ENCODE peak calls at places on chromosomes 13 and 19, in ten cellular contexts. One of them, this sample, is unnamed.

GRCh38 chr19:49910179-49910578 is 13.5 kb upstream of the IL4I1 start:
- DNase-seq in right atrium auricular region: no peak
- DNase-seq in GM23338: no peak
- DNase-seq in cardiac fibroblast: no peak
- DNase-seq in OCI-LY7: no peak
- DNase-seq in breast epithelium: no peak
- DNase-seq in A549: no peak
- DNase-seq in epithelial cell of proximal tubule: no peak
- DNase-seq in lower leg skin: no peak
- DNase-seq in lung: no peak
- DNase-seq in this sample: no peak

GRCh38 chr13:97884707-97885468 is 68.6 kb upstream of the IPO5 start:
- DNase-seq in right atrium auricular region: no peak
- DNase-seq in GM23338: no peak
- DNase-seq in cardiac fibroblast: no peak
- DNase-seq in OCI-LY7: no peak
- DNase-seq in breast epithelium: no peak
- DNase-seq in A549: no peak
- DNase-seq in epithelial cell of proximal tubule: no peak
- DNase-seq in lower leg skin: no peak
- DNase-seq in lung: no peak
- DNase-seq in this sample: no peak

GRCh38 chr19:58395979-58396627 is 647 bp downstream of the RNF225 start:
- DNase-seq in right atrium auricular region: no peak
- DNase-seq in GM23338: peak
- DNase-seq in cardiac fibroblast: no peak
- DNase-seq in OCI-LY7: no peak
- DNase-seq in breast epithelium: no peak
- DNase-seq in A549: no peak
- DNase-seq in epithelial cell of proximal tubule: no peak
- DNase-seq in lower leg skin: no peak
- DNase-seq in lung: no peak
- DNase-seq in this sample: no peak

GRCh38 chr19:17579523-17580244 is 24.2 kb downstream of the COLGALT1 start:
- DNase-seq in right atrium auricular region: no peak
- DNase-seq in GM23338: peak
- DNase-seq in cardiac fibroblast: peak
- DNase-seq in OCI-LY7: peak
- DNase-seq in breast epithelium: no peak
- DNase-seq in A549: peak
- DNase-seq in epithelial cell of proximal tubule: no peak
- DNase-seq in lower leg skin: peak
- DNase-seq in lung: peak
- DNase-seq in this sample: peak

GRCh38 chr19:9673912-9674668 is 810 bp downstream of the ZNF562 start:
- DNase-seq in right atrium auricular region: no peak
- DNase-seq in GM23338: peak
- DNase-seq in cardiac fibroblast: peak
- DNase-seq in OCI-LY7: peak
- DNase-seq in breast epithelium: no peak
- DNase-seq in A549: peak
- DNase-seq in epithelial cell of proximal tubule: no peak
- DNase-seq in lower leg skin: peak
- DNase-seq in lung: no peak
- DNase-seq in this sample: peak

GRCh38 chr13:25659091-25659502 is 287.3 kb downstream of the ATP8A2 start:
- DNase-seq in right atrium auricular region: no peak
- DNase-seq in GM23338: no peak
- DNase-seq in cardiac fibroblast: no peak
- DNase-seq in OCI-LY7: no peak
- DNase-seq in breast epithelium: no peak
- DNase-seq in A549: no peak
- DNase-seq in epithelial cell of proximal tubule: no peak
- DNase-seq in lower leg skin: no peak
- DNase-seq in lung: no peak
- DNase-seq in this sample: peak

GRCh38 chr13:113981201-113981605 is 7.3 kb upstream of the C13orf46 start:
- DNase-seq in right atrium auricular region: no peak
- DNase-seq in GM23338: no peak
- DNase-seq in cardiac fibroblast: no peak
- DNase-seq in OCI-LY7: no peak
- DNase-seq in breast epithelium: peak
- DNase-seq in A549: peak
- DNase-seq in epithelial cell of proximal tubule: peak
- DNase-seq in lower leg skin: peak
- DNase-seq in lung: peak
- DNase-seq in this sample: peak

GRCh38 chr19:2215281-2215751 is 20.8 kb downstream of the PLEKHJ1 start:
- DNase-seq in right atrium auricular region: no peak
- DNase-seq in GM23338: peak
- DNase-seq in cardiac fibroblast: no peak
- DNase-seq in OCI-LY7: no peak
- DNase-seq in breast epithelium: no peak
- DNase-seq in A549: no peak
- DNase-seq in epithelial cell of proximal tubule: no peak
- DNase-seq in lower leg skin: no peak
- DNase-seq in lung: no peak
- DNase-seq in this sample: no peak

GRCh38 chr19:36046443-36047050 is 7.5 kb downstream of the THAP8 start:
- DNase-seq in right atrium auricular region: no peak
- DNase-seq in GM23338: peak
- DNase-seq in cardiac fibroblast: peak
- DNase-seq in OCI-LY7: no peak
- DNase-seq in breast epithelium: no peak
- DNase-seq in A549: no peak
- DNase-seq in epithelial cell of proximal tubule: no peak
- DNase-seq in lower leg skin: no peak
- DNase-seq in lung: no peak
- DNase-seq in this sample: no peak

DNA sequence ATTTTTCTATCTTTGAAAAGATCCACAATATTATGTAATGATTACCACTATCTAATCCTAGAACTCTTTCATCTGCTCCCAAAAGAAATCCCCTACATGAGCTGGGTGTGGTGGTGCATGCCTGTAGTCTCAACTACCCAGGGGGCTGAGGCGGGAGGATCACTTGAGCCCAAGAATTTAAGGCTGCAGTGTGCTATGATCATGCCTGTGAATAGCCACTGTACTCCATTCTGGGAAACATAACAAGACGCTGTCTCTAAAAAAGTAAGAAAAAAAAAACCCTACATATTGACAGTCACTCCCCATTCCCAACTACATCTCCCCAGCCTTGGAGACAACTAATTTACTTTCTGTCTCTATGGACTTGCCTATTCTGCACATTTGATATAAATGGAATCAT is 1.1 kb upstream of the ZNF226 start:
- DNase-seq in right atrium auricular region: no peak
- DNase-seq in GM23338: no peak
- DNase-seq in cardiac fibroblast: no peak
- DNase-seq in OCI-LY7: no peak
- DNase-seq in breast epithelium: no peak
- DNase-seq in A549: no peak
- DNase-seq in epithelial cell of proximal tubule: no peak
- DNase-seq in lower leg skin: no peak
- DNase-seq in lung: no peak
- DNase-seq in this sample: no peak
- H3K4me3 ChIP-seq in right atrium auricular region: no peak
- H3K4me3 ChIP-seq in GM23338: no peak
- H3K4me3 ChIP-seq in cardiac fibroblast: no peak
- H3K4me3 ChIP-seq in OCI-LY7: peak
- H3K4me3 ChIP-seq in breast epithelium: no peak
- H3K4me3 ChIP-seq in A549: peak
- H3K4me3 ChIP-seq in epithelial cell of proximal tubule: no peak
- H3K4me3 ChIP-seq in lower leg skin: no peak
- H3K4me3 ChIP-seq in lung: no peak
- H3K4me3 ChIP-seq in this sample: no peak

GRCh38 chr19:768424-768823 is 17.5 kb downstream of the MISP start:
- DNase-seq in right atrium auricular region: no peak
- DNase-seq in GM23338: no peak
- DNase-seq in cardiac fibroblast: peak
- DNase-seq in OCI-LY7: no peak
- DNase-seq in breast epithelium: no peak
- DNase-seq in A549: peak
- DNase-seq in epithelial cell of proximal tubule: peak
- DNase-seq in lower leg skin: no peak
- DNase-seq in lung: no peak
- DNase-seq in this sample: no peak

GRCh38 chr19:772043-772442 is 21.1 kb downstream of the MISP start:
- DNase-seq in right atrium auricular region: no peak
- DNase-seq in GM23338: no peak
- DNase-seq in cardiac fibroblast: no peak
- DNase-seq in OCI-LY7: no peak
- DNase-seq in breast epithelium: no peak
- DNase-seq in A549: no peak
- DNase-seq in epithelial cell of proximal tubule: no peak
- DNase-seq in lower leg skin: no peak
- DNase-seq in lung: no peak
- DNase-seq in this sample: no peak

GRCh38 chr19:769610-770009 is 18.7 kb downstream of the MISP start:
- DNase-seq in right atrium auricular region: no peak
- DNase-seq in GM23338: no peak
- DNase-seq in cardiac fibroblast: no peak
- DNase-seq in OCI-LY7: no peak
- DNase-seq in breast epithelium: no peak
- DNase-seq in A549: no peak
- DNase-seq in epithelial cell of proximal tubule: no peak
- DNase-seq in lower leg skin: no peak
- DNase-seq in lung: no peak
- DNase-seq in this sample: no peak

GRCh38 chr19:772730-773436 is 22.0 kb downstream of the MISP start:
- DNase-seq in right atrium auricular region: no peak
- DNase-seq in GM23338: peak
- DNase-seq in cardiac fibroblast: no peak
- DNase-seq in OCI-LY7: no peak
- DNase-seq in breast epithelium: no peak
- DNase-seq in A549: peak
- DNase-seq in epithelial cell of proximal tubule: no peak
- DNase-seq in lower leg skin: no peak
- DNase-seq in lung: no peak
- DNase-seq in this sample: no peak

GRCh38 chr19:771332-771785 is 20.4 kb downstream of the MISP start:
- DNase-seq in right atrium auricular region: no peak
- DNase-seq in GM23338: peak
- DNase-seq in cardiac fibroblast: peak
- DNase-seq in OCI-LY7: peak
- DNase-seq in breast epithelium: no peak
- DNase-seq in A549: peak
- DNase-seq in epithelial cell of proximal tubule: no peak
- DNase-seq in lower leg skin: no peak
- DNase-seq in lung: no peak
- DNase-seq in this sample: peak
- TF ChIP-seq CTCF in right atrium auricular region: no peak
- TF ChIP-seq CTCF in GM23338: peak
- TF ChIP-seq CTCF in cardiac fibroblast: peak
- TF ChIP-seq CTCF in OCI-LY7: peak
- TF ChIP-seq CTCF in breast epithelium: no peak
- TF ChIP-seq CTCF in A549: peak
- TF ChIP-seq CTCF in epithelial cell of proximal tubule: peak
- TF ChIP-seq CTCF in lower leg skin: no peak
- TF ChIP-seq CTCF in lung: no peak
- TF ChIP-seq CTCF in this sample: peak

DNA sequence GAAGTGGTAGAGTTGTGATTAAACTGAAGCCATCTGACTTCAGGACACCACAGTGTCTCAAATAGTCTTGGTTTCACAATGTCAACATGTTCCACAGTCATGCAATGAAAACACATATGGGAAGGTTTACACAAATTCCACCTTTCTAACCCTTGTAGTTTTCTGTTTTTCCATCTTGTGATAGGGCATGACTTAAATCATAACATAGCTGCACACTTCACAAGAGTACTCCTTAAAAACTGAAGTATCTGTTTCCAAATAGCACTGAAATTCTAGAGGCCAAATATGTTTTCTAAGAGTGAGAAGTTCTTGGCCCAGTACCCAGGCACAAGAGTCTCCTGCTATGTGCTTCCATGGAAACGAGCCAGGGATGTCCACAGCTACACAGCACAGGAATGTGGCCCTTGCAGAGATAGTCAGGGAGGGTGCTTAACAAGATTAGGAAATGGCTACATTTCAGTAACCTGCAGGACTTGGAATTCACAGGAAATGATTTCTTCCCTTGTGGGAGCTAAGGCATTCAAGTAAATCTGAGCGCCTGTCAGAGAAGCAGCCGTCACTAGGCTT is 269.1 kb downstream of the NDFIP2 start:
- DNase-seq in right atrium auricular region: peak
- DNase-seq in GM23338: peak
- DNase-seq in cardiac fibroblast: peak
- DNase-seq in OCI-LY7: no peak
- DNase-seq in breast epithelium: no peak
- DNase-seq in A549: peak
- DNase-seq in epithelial cell of proximal tubule: peak
- DNase-seq in lower leg skin: peak
- DNase-seq in lung: peak
- DNase-seq in this sample: peak
- H3K4me3 ChIP-seq in right atrium auricular region: no peak
- H3K4me3 ChIP-seq in GM23338: no peak
- H3K4me3 ChIP-seq in cardiac fibroblast: no peak
- H3K4me3 ChIP-seq in OCI-LY7: no peak
- H3K4me3 ChIP-seq in breast epithelium: no peak
- H3K4me3 ChIP-seq in A549: no peak
- H3K4me3 ChIP-seq in epithelial cell of proximal tubule: no peak
- H3K4me3 ChIP-seq in lower leg skin: no peak
- H3K4me3 ChIP-seq in lung: no peak
- H3K4me3 ChIP-seq in this sample: no peak

GRCh38 chr19:30745476-30745985 is 373.3 kb downstream of the ZNF536 start:
- DNase-seq in right atrium auricular region: peak
- DNase-seq in GM23338: no peak
- DNase-seq in cardiac fibroblast: no peak
- DNase-seq in OCI-LY7: no peak
- DNase-seq in breast epithelium: no peak
- DNase-seq in A549: no peak
- DNase-seq in epithelial cell of proximal tubule: no peak
- DNase-seq in lower leg skin: no peak
- DNase-seq in lung: peak
- DNase-seq in this sample: no peak

GRCh38 chr19:30742539-30742938 is 370.4 kb downstream of the ZNF536 start:
- DNase-seq in right atrium auricular region: peak
- DNase-seq in GM23338: peak
- DNase-seq in cardiac fibroblast: no peak
- DNase-seq in OCI-LY7: no peak
- DNase-seq in breast epithelium: no peak
- DNase-seq in A549: no peak
- DNase-seq in epithelial cell of proximal tubule: no peak
- DNase-seq in lower leg skin: no peak
- DNase-seq in lung: no peak
- DNase-seq in this sample: no peak

GRCh38 chr19:30742981-30743380 is 370.8 kb downstream of the ZNF536 start:
- DNase-seq in right atrium auricular region: peak
- DNase-seq in GM23338: no peak
- DNase-seq in cardiac fibroblast: no peak
- DNase-seq in OCI-LY7: no peak
- DNase-seq in breast epithelium: no peak
- DNase-seq in A549: no peak
- DNase-seq in epithelial cell of proximal tubule: no peak
- DNase-seq in lower leg skin: no peak
- DNase-seq in lung: no peak
- DNase-seq in this sample: no peak

GRCh38 chr19:30744741-30745475 is 372.7 kb downstream of the ZNF536 start:
- DNase-seq in right atrium auricular region: peak
- DNase-seq in GM23338: no peak
- DNase-seq in cardiac fibroblast: no peak
- DNase-seq in OCI-LY7: no peak
- DNase-seq in breast epithelium: no peak
- DNase-seq in A549: no peak
- DNase-seq in epithelial cell of proximal tubule: no peak
- DNase-seq in lower leg skin: no peak
- DNase-seq in lung: peak
- DNase-seq in this sample: no peak

GRCh38 chr19:30743702-30744101 is 371.5 kb downstream of the ZNF536 start:
- DNase-seq in right atrium auricular region: peak
- DNase-seq in GM23338: no peak
- DNase-seq in cardiac fibroblast: no peak
- DNase-seq in OCI-LY7: no peak
- DNase-seq in breast epithelium: no peak
- DNase-seq in A549: no peak
- DNase-seq in epithelial cell of proximal tubule: no peak
- DNase-seq in lower leg skin: no peak
- DNase-seq in lung: no peak
- DNase-seq in this sample: no peak
- TF ChIP-seq CTCF in right atrium auricular region: no peak
- TF ChIP-seq CTCF in GM23338: no peak
- TF ChIP-seq CTCF in cardiac fibroblast: no peak
- TF ChIP-seq CTCF in OCI-LY7: no peak
- TF ChIP-seq CTCF in breast epithelium: no peak
- TF ChIP-seq CTCF in A549: no peak
- TF ChIP-seq CTCF in epithelial cell of proximal tubule: no peak
- TF ChIP-seq CTCF in lower leg skin: no peak
- TF ChIP-seq CTCF in lung: no peak
- TF ChIP-seq CTCF in this sample: no peak